ENCODE peak calls at places on chromosomes 12 and 14, in seven cellular contexts. I, S, P, Q, N, A and U are unnamed samples.

GRCh38 chr12:11702959-11703358 is 53.5 kb downstream of the ETV6 start:
- DNase-seq in I (no peak), S (no peak), P (no peak), Q (no peak), N (no peak), A (no peak), U (no peak)

GRCh38 chr12:79143803-79144202 is 279.2 kb downstream of the SYT1 start:
- DNase-seq in I (no peak), S (no peak), P (no peak), Q (no peak), N (no peak), A (no peak), U (no peak)

GRCh38 chr12:28253175-28253641 is 63.0 kb downstream of the CCDC91 start:
- DNase-seq in I (no peak), S (no peak), P (no peak), Q (no peak), N (no peak), A (peak; percentile 42), U (no peak)

GRCh38 chr12:102876883-102877282 is 40.2 kb downstream of the PAH start:
- DNase-seq in I (no peak), S (no peak), P (no peak), Q (no peak), N (no peak), A (no peak), U (no peak)

GRCh38 chr12:109529618-109530300 is 43.5 kb downstream of the MMAB start:
- DNase-seq in I (no peak), S (no peak), P (no peak), Q (no peak), N (no peak), A (no peak), U (no peak)

GRCh38 chr14:75711796-75712211 is 50.8 kb downstream of the TTLL5 start:
- DNase-seq in I (no peak), S (no peak), P (peak; percentile 78), Q (peak; percentile 63), N (no peak), A (peak; percentile 87), U (no peak)

GRCh38 chr12:6950944-6951540 is at the start of gene PTPN6:
- DNase-seq in I (no peak), S (peak; percentile 73), P (no peak), Q (no peak), N (no peak), A (no peak), U (no peak)

GRCh38 chr12:45730116-45730841 is 773 bp downstream of the ARID2 start:
- DNase-seq in I (peak; percentile 24), S (peak; percentile 54), P (no peak), Q (peak; percentile 60), N (peak; percentile 10), A (peak; percentile 69), U (no peak)

GRCh38 chr12:25236190-25236589 is 14.5 kb downstream of the KRAS start:
- DNase-seq in I (no peak), S (no peak), P (no peak), Q (no peak), N (no peak), A (no peak), U (no peak)

GRCh38 chr14:50822501-50823042 is 8.4 kb downstream of the NIN start:
- DNase-seq in I (no peak), S (no peak), P (no peak), Q (no peak), N (no peak), A (no peak), U (no peak)

GRCh38 chr12:123657211-123657610 is 13.7 kb upstream of the TCTN2 start:
- DNase-seq in I (no peak), S (no peak), P (no peak), Q (no peak), N (no peak), A (no peak), U (no peak)

GRCh38 chr12:26121323-26121740 is 3.5 kb downstream of the BHLHE41 start:
- DNase-seq in I (no peak), S (peak; percentile 35), P (no peak), Q (no peak), N (no peak), A (no peak), U (no peak)

GRCh38 chr12:108508243-108508642 is 6.8 kb upstream of the FICD start:
- DNase-seq in I (no peak), S (no peak), P (no peak), Q (no peak), N (no peak), A (peak; percentile 39), U (no peak)

GRCh38 chr12:32025906-32026305 is 66.7 kb downstream of the RESF1 start:
- DNase-seq in I (peak; percentile 16), S (peak; percentile 1), P (no peak), Q (no peak), N (no peak), A (no peak), U (no peak)

GRCh38 chr12:131075611-131076010 is 121.9 kb downstream of the ADGRD1 start:
- DNase-seq in I (no peak), S (no peak), P (no peak), Q (no peak), N (no peak), A (no peak), U (no peak)

GRCh38 chr12:118337194-118337838 is 35.4 kb downstream of the TAOK3 start:
- DNase-seq in I (no peak), S (no peak), P (no peak), Q (no peak), N (no peak), A (no peak), U (no peak)

GRCh38 chr14:57317248-57317833 is 48.6 kb downstream of the AP5M1 start:
- DNase-seq in I (peak; percentile 62), S (peak; percentile 78), P (peak; percentile 50), Q (peak; percentile 77), N (peak; percentile 8), A (peak; percentile 76), U (peak; percentile 66)

GRCh38 chr12:119693006-119693405 is 25.1 kb downstream of the PRKAB1 start:
- DNase-seq in I (no peak), S (no peak), P (peak; percentile 99), Q (peak; percentile 93), N (no peak), A (peak; percentile 59), U (no peak)

GRCh38 chr12:14961466-14962155 is at the start of gene ARHGDIB:
- DNase-seq in I (peak; percentile 58), S (peak; percentile 70), P (no peak), Q (no peak), N (no peak), A (no peak), U (no peak)

GRCh38 chr12:104519190-104519857 is 62.6 kb downstream of the CHST11 start:
- DNase-seq in I (peak; percentile 34), S (peak; percentile 25), P (no peak), Q (no peak), N (no peak), A (no peak), U (no peak)

GRCh38 chr12:93767524-93767863 is 90.3 kb downstream of the CRADD start:
- DNase-seq in I (no peak), S (no peak), P (no peak), Q (no peak), N (no peak), A (no peak), U (no peak)

GRCh38 chr12:45232771-45233372 is 17.0 kb downstream of the ANO6 start:
- DNase-seq in I (no peak), S (no peak), P (peak; percentile 93), Q (peak; percentile 87), N (no peak), A (peak; percentile 99), U (no peak)

GRCh38 chr12:1186298-1186697 is 195.3 kb downstream of the ERC1 start:
- DNase-seq in I (no peak), S (no peak), P (no peak), Q (no peak), N (no peak), A (no peak), U (no peak)

GRCh38 chr14:26191123-26191522 is 406.7 kb downstream of the NOVA1 start:
- DNase-seq in I (no peak), S (no peak), P (no peak), Q (no peak), N (no peak), A (peak; percentile 6), U (no peak)